ENCODE peak calls at places on chromosomes 1 and 21, in nine cellular contexts. T, J, U, V, D, Y, P, A and L are unnamed samples.

GRCh38 chr1:225462429-225462713 is 34.5 kb upstream of the LBR start:
- DNase-seq in U (no peak), V (no peak), Y (no peak), P (no peak), T (no peak), D (no peak), A (no peak), J (no peak), L (peak)

GRCh38 chr1:183467687-183468086 is 4.6 kb upstream of the SMG7 start:
- DNase-seq in Y (no peak), T (no peak), P (no peak), J (no peak), U (no peak), D (no peak), A (peak), V (no peak), L (no peak)

GRCh38 chr1:168454211-168454815 is 89.5 kb downstream of the XCL2 start:
- DNase-seq in D (no peak), P (no peak), T (no peak), Y (no peak), U (no peak), A (peak), J (no peak), V (no peak), L (no peak)

GRCh38 chr1:58201492-58202106 is 344.9 kb downstream of the OMA1 start:
- DNase-seq in T (no peak), J (no peak), P (no peak), U (no peak), A (no peak), D (no peak), Y (no peak), V (no peak), L (no peak)

GRCh38 chr1:246647113-246647512 is 77.1 kb upstream of the SCCPDH start:
- DNase-seq in T (peak), Y (peak), D (peak), P (peak), U (no peak), A (no peak), V (peak), J (peak), L (peak)

GRCh38 chr1:157523774-157524501 is 28.4 kb downstream of the FCRL5 start:
- DNase-seq in U (no peak), V (no peak), J (no peak), P (no peak), A (no peak), T (no peak), Y (no peak), D (no peak), L (no peak)

GRCh38 chr21:45283019-45283610 is 4.6 kb downstream of the POFUT2 start:
- DNase-seq in A (no peak), D (peak), V (no peak), J (no peak), U (no peak), P (peak), Y (no peak), T (no peak), L (peak)

GRCh38 chr1:27009601-27010197 is 3.0 kb downstream of the TENT5B start:
- DNase-seq in A (peak), P (no peak), D (peak), J (no peak), V (peak), T (no peak), Y (no peak), U (no peak), L (peak)

GRCh38 chr1:191839891-191840290 is 318.4 kb upstream of the RGS18 start:
- DNase-seq in Y (peak), P (no peak), J (no peak), V (no peak), A (no peak), D (no peak), T (no peak), U (no peak), L (no peak)

GRCh38 chr1:158310623-158311022 is 20.7 kb downstream of the CD1B start:
- DNase-seq in A (no peak), J (no peak), Y (no peak), T (no peak), V (no peak), D (no peak), U (no peak), P (no peak), L (no peak)

GRCh38 chr1:59061876-59062275 is 235.0 kb upstream of the FGGY start:
- DNase-seq in A (peak), T (peak), Y (peak), J (peak), V (peak), U (no peak), P (peak), D (peak), L (no peak)

GRCh38 chr1:185467125-185467524 is 150.1 kb upstream of the IVNS1ABP start:
- DNase-seq in Y (no peak), A (no peak), J (no peak), D (no peak), V (no peak), U (no peak), T (no peak), P (no peak), L (no peak)

GRCh38 chr1:10629816-10630571 is 155.2 kb downstream of the PEX14 start:
- DNase-seq in T (peak), A (no peak), J (no peak), V (peak), P (no peak), U (no peak), D (no peak), Y (no peak), L (peak)

GRCh38 chr1:62232885-62233284 is 38.2 kb downstream of the L1TD1 start:
- DNase-seq in D (no peak), J (no peak), Y (no peak), V (no peak), T (no peak), A (no peak), P (no peak), U (no peak), L (no peak)

GRCh38 chr1:84892657-84893618 is at the start of gene LPAR3:
- DNase-seq in Y (peak), A (peak), D (peak), V (peak), J (no peak), T (no peak), U (peak), P (no peak), L (peak)

GRCh38 chr1:148372731-148373130 is 110.4 kb downstream of the PPIAL4G start:
- DNase-seq in V (no peak), D (no peak), U (peak), P (no peak), A (peak), T (no peak), J (no peak), Y (no peak), L (no peak)

GRCh38 chr1:220124542-220124941 is 30.6 kb downstream of the IARS2 start:
- DNase-seq in U (no peak), J (no peak), A (no peak), Y (peak), D (no peak), P (no peak), T (no peak), V (no peak), L (no peak)

GRCh38 chr1:184163674-184164470 is 112.3 kb downstream of the TSEN15 start:
- DNase-seq in Y (peak), A (peak), V (no peak), J (no peak), T (peak), D (no peak), P (no peak), U (no peak), L (no peak)

GRCh38 chr1:214571281-214571680 is 19.9 kb upstream of the PTPN14 start:
- DNase-seq in Y (no peak), P (no peak), D (no peak), V (no peak), J (no peak), A (peak), U (no peak), T (no peak), L (no peak)

GRCh38 chr1:248144513-248145198 is at the start of gene OR2M5:
- DNase-seq in T (no peak), D (no peak), P (no peak), U (no peak), A (no peak), V (no peak), Y (no peak), J (no peak), L (no peak)

GRCh38 chr1:208078752-208079151 is 165.4 kb downstream of the PLXNA2 start:
- DNase-seq in V (no peak), T (no peak), D (no peak), A (no peak), Y (no peak), J (no peak), U (no peak), P (no peak), L (no peak)

GRCh38 chr21:17514124-17514481 is 1.3 kb downstream of the CXADR start:
- DNase-seq in Y (no peak), V (no peak), J (no peak), A (peak), U (no peak), P (no peak), D (no peak), T (no peak), L (no peak)

GRCh38 chr1:213247038-213247437 is 196.0 kb downstream of the RPS6KC1 start:
- DNase-seq in Y (no peak), D (no peak), T (no peak), U (no peak), J (no peak), V (no peak), P (no peak), A (no peak), L (no peak)

GRCh38 chr1:4674117-4674516 is 19.7 kb downstream of the AJAP1 start:
- DNase-seq in T (no peak), Y (no peak), D (no peak), J (no peak), V (no peak), U (no peak), P (no peak), A (no peak), L (peak)

GRCh38 chr1:89973481-89974127 is 21.3 kb upstream of the ZNF326 start:
- DNase-seq in A (peak), V (no peak), J (no peak), T (no peak), U (no peak), D (no peak), P (no peak), Y (no peak), L (no peak)

GRCh38 chr1:177206831-177207230 is 36.1 kb downstream of the BRINP2 start:
- DNase-seq in V (no peak), A (no peak), Y (no peak), P (no peak), J (no peak), T (no peak), U (no peak), D (no peak), L (no peak)

GRCh38 chr1:30768830-30769718 is 11.5 kb upstream of the LAPTM5 start:
- DNase-seq in V (peak), Y (no peak), U (no peak), P (no peak), D (no peak), J (no peak), A (no peak), T (no peak), L (peak)